ENCODE peak calls at places on chromosomes 3 and 15, in nine cellular contexts. One of them, this sample, is unnamed.

GRCh38 chr15:40928975-40929729 is at the start of gene DLL4:
- DNase-seq in naive thymus-derived CD4-positive, alpha-beta T cell: peak; percentile 47
- DNase-seq in stomach: peak; percentile 74
- DNase-seq in CD4-positive, CD25-positive, alpha-beta regulatory T cell: peak; percentile 50
- DNase-seq in fibroblast of lung: peak; percentile 52
- DNase-seq in left ventricle myocardium inferior: peak; percentile 67
- DNase-seq in esophagus muscularis mucosa: no peak
- DNase-seq in left lung: peak; percentile 89
- DNase-seq in hepatocyte: peak; percentile 86
- DNase-seq in this sample: no peak

GRCh38 chr3:25427155-25428002 is 684 bp upstream of the RARB start:
- DNase-seq in esophagus muscularis mucosa: no peak
- DNase-seq in left ventricle myocardium inferior: no peak
- DNase-seq in CD4-positive, CD25-positive, alpha-beta regulatory T cell: no peak
- DNase-seq in stomach: no peak
- DNase-seq in left lung: no peak
- DNase-seq in naive thymus-derived CD4-positive, alpha-beta T cell: no peak
- DNase-seq in hepatocyte: peak; percentile 40
- DNase-seq in fibroblast of lung: peak; percentile 47
- DNase-seq in this sample: no peak

GRCh38 chr15:70566989-70567388 is 196.4 kb downstream of the UACA start:
- DNase-seq in esophagus muscularis mucosa: peak; percentile 75
- DNase-seq in fibroblast of lung: no peak
- DNase-seq in left lung: no peak
- DNase-seq in stomach: no peak
- DNase-seq in left ventricle myocardium inferior: no peak
- DNase-seq in naive thymus-derived CD4-positive, alpha-beta T cell: no peak
- DNase-seq in CD4-positive, CD25-positive, alpha-beta regulatory T cell: no peak
- DNase-seq in hepatocyte: no peak
- DNase-seq in this sample: no peak

GRCh38 chr3:55013145-55013544 is 85.3 kb upstream of the LRTM1 start:
- DNase-seq in left lung: no peak
- DNase-seq in hepatocyte: peak; percentile 30
- DNase-seq in fibroblast of lung: peak; percentile 39
- DNase-seq in esophagus muscularis mucosa: no peak
- DNase-seq in stomach: no peak
- DNase-seq in naive thymus-derived CD4-positive, alpha-beta T cell: no peak
- DNase-seq in CD4-positive, CD25-positive, alpha-beta regulatory T cell: no peak
- DNase-seq in left ventricle myocardium inferior: no peak
- DNase-seq in this sample: no peak

GRCh38 chr3:14505001-14505802 is 34.9 kb downstream of the GRIP2 start:
- DNase-seq in hepatocyte: no peak
- DNase-seq in left ventricle myocardium inferior: no peak
- DNase-seq in esophagus muscularis mucosa: no peak
- DNase-seq in naive thymus-derived CD4-positive, alpha-beta T cell: no peak
- DNase-seq in stomach: no peak
- DNase-seq in left lung: no peak
- DNase-seq in CD4-positive, CD25-positive, alpha-beta regulatory T cell: no peak
- DNase-seq in fibroblast of lung: no peak
- DNase-seq in this sample: no peak

GRCh38 chr3:196287066-196287404 is 491 bp downstream of the PCYT1A start:
- DNase-seq in stomach: no peak
- DNase-seq in left lung: no peak
- DNase-seq in hepatocyte: peak; percentile 51
- DNase-seq in naive thymus-derived CD4-positive, alpha-beta T cell: no peak
- DNase-seq in fibroblast of lung: peak; percentile 30
- DNase-seq in esophagus muscularis mucosa: no peak
- DNase-seq in CD4-positive, CD25-positive, alpha-beta regulatory T cell: peak; percentile 56
- DNase-seq in left ventricle myocardium inferior: peak; percentile 40
- DNase-seq in this sample: no peak

GRCh38 chr3:52233968-52234367 is 5.0 kb downstream of the TWF2 start:
- DNase-seq in left ventricle myocardium inferior: peak; percentile 71
- DNase-seq in left lung: no peak
- DNase-seq in hepatocyte: no peak
- DNase-seq in esophagus muscularis mucosa: no peak
- DNase-seq in stomach: no peak
- DNase-seq in fibroblast of lung: no peak
- DNase-seq in naive thymus-derived CD4-positive, alpha-beta T cell: no peak
- DNase-seq in CD4-positive, CD25-positive, alpha-beta regulatory T cell: no peak
- DNase-seq in this sample: no peak

GRCh38 chr15:32718082-32718821 is 448 bp downstream of the GREM1 start:
- DNase-seq in hepatocyte: peak; percentile 34
- DNase-seq in esophagus muscularis mucosa: no peak
- DNase-seq in left lung: peak; percentile 74
- DNase-seq in fibroblast of lung: peak; percentile 42
- DNase-seq in CD4-positive, CD25-positive, alpha-beta regulatory T cell: no peak
- DNase-seq in naive thymus-derived CD4-positive, alpha-beta T cell: peak; percentile 25
- DNase-seq in left ventricle myocardium inferior: no peak
- DNase-seq in stomach: no peak
- DNase-seq in this sample: no peak

GRCh38 chr3:106399773-106400172 is 531.0 kb upstream of the CBLB start:
- DNase-seq in fibroblast of lung: no peak
- DNase-seq in CD4-positive, CD25-positive, alpha-beta regulatory T cell: no peak
- DNase-seq in stomach: no peak
- DNase-seq in left ventricle myocardium inferior: no peak
- DNase-seq in esophagus muscularis mucosa: no peak
- DNase-seq in naive thymus-derived CD4-positive, alpha-beta T cell: no peak
- DNase-seq in left lung: no peak
- DNase-seq in hepatocyte: no peak
- DNase-seq in this sample: no peak

GRCh38 chr15:41546846-41547786 is 3.1 kb upstream of the RPAP1 start:
- DNase-seq in esophagus muscularis mucosa: no peak
- DNase-seq in stomach: no peak
- DNase-seq in CD4-positive, CD25-positive, alpha-beta regulatory T cell: no peak
- DNase-seq in fibroblast of lung: peak; percentile 45
- DNase-seq in naive thymus-derived CD4-positive, alpha-beta T cell: no peak
- DNase-seq in hepatocyte: no peak
- DNase-seq in left ventricle myocardium inferior: no peak
- DNase-seq in left lung: peak; percentile 36
- DNase-seq in this sample: no peak

GRCh38 chr3:184635126-184635525 is 73.5 kb downstream of the EPHB3 start:
- DNase-seq in stomach: peak; percentile 80
- DNase-seq in esophagus muscularis mucosa: no peak
- DNase-seq in left lung: peak; percentile 83
- DNase-seq in CD4-positive, CD25-positive, alpha-beta regulatory T cell: no peak
- DNase-seq in left ventricle myocardium inferior: peak; percentile 53
- DNase-seq in naive thymus-derived CD4-positive, alpha-beta T cell: no peak
- DNase-seq in hepatocyte: no peak
- DNase-seq in fibroblast of lung: no peak
- DNase-seq in this sample: no peak

GRCh38 chr3:160413613-160414248 is 14.3 kb downstream of the SMC4 start:
- DNase-seq in hepatocyte: peak; percentile 85
- DNase-seq in CD4-positive, CD25-positive, alpha-beta regulatory T cell: peak; percentile 79
- DNase-seq in stomach: peak; percentile 53
- DNase-seq in naive thymus-derived CD4-positive, alpha-beta T cell: peak; percentile 63
- DNase-seq in left lung: no peak
- DNase-seq in fibroblast of lung: peak; percentile 91
- DNase-seq in esophagus muscularis mucosa: no peak
- DNase-seq in left ventricle myocardium inferior: no peak
- DNase-seq in this sample: peak; percentile 39

GRCh38 chr3:69443554-69443953 is 57.7 kb upstream of the FRMD4B start:
- DNase-seq in naive thymus-derived CD4-positive, alpha-beta T cell: no peak
- DNase-seq in hepatocyte: no peak
- DNase-seq in fibroblast of lung: peak; percentile 31
- DNase-seq in left ventricle myocardium inferior: no peak
- DNase-seq in CD4-positive, CD25-positive, alpha-beta regulatory T cell: no peak
- DNase-seq in stomach: no peak
- DNase-seq in left lung: no peak
- DNase-seq in esophagus muscularis mucosa: no peak
- DNase-seq in this sample: no peak
- H3K27me3 ChIP-seq in naive thymus-derived CD4-positive, alpha-beta T cell: no peaks in the 10 kb centered on the region
- H3K27me3 ChIP-seq in hepatocyte: no peaks in the 10 kb centered on the region
- H3K27me3 ChIP-seq in fibroblast of lung: no peaks in the 10 kb centered on the region
- H3K27me3 ChIP-seq in left ventricle myocardium inferior: no peaks in the 10 kb centered on the region
- H3K27me3 ChIP-seq in CD4-positive, CD25-positive, alpha-beta regulatory T cell: peaks cover 2% of the 10 kb centered on the region
- H3K27me3 ChIP-seq in stomach: no peaks in the 10 kb centered on the region
- H3K27me3 ChIP-seq in left lung: no peaks in the 10 kb centered on the region
- H3K27me3 ChIP-seq in esophagus muscularis mucosa: no peaks in the 10 kb centered on the region
- H3K27me3 ChIP-seq in this sample: no peaks in the 10 kb centered on the region

GRCh38 chr3:65904016-65904415 is 134.7 kb downstream of the MAGI1 start:
- DNase-seq in stomach: no peak
- DNase-seq in left ventricle myocardium inferior: no peak
- DNase-seq in esophagus muscularis mucosa: no peak
- DNase-seq in hepatocyte: no peak
- DNase-seq in fibroblast of lung: no peak
- DNase-seq in CD4-positive, CD25-positive, alpha-beta regulatory T cell: no peak
- DNase-seq in left lung: no peak
- DNase-seq in naive thymus-derived CD4-positive, alpha-beta T cell: no peak
- DNase-seq in this sample: no peak

GRCh38 chr3:65899226-65899625 is 139.5 kb downstream of the MAGI1 start:
- DNase-seq in stomach: no peak
- DNase-seq in CD4-positive, CD25-positive, alpha-beta regulatory T cell: no peak
- DNase-seq in hepatocyte: no peak
- DNase-seq in esophagus muscularis mucosa: no peak
- DNase-seq in left lung: no peak
- DNase-seq in naive thymus-derived CD4-positive, alpha-beta T cell: no peak
- DNase-seq in left ventricle myocardium inferior: no peak
- DNase-seq in fibroblast of lung: no peak
- DNase-seq in this sample: no peak

GRCh38 chr3:65905648-65906211 is 133.0 kb downstream of the MAGI1 start:
- DNase-seq in left lung: no peak
- DNase-seq in left ventricle myocardium inferior: no peak
- DNase-seq in fibroblast of lung: no peak
- DNase-seq in hepatocyte: no peak
- DNase-seq in naive thymus-derived CD4-positive, alpha-beta T cell: no peak
- DNase-seq in CD4-positive, CD25-positive, alpha-beta regulatory T cell: no peak
- DNase-seq in esophagus muscularis mucosa: no peak
- DNase-seq in stomach: no peak
- DNase-seq in this sample: no peak

GRCh38 chr3:65901236-65901635 is 137.5 kb downstream of the MAGI1 start:
- DNase-seq in stomach: no peak
- DNase-seq in naive thymus-derived CD4-positive, alpha-beta T cell: no peak
- DNase-seq in fibroblast of lung: no peak
- DNase-seq in esophagus muscularis mucosa: no peak
- DNase-seq in left lung: no peak
- DNase-seq in hepatocyte: no peak
- DNase-seq in left ventricle myocardium inferior: no peak
- DNase-seq in CD4-positive, CD25-positive, alpha-beta regulatory T cell: no peak
- DNase-seq in this sample: no peak

DNA sequence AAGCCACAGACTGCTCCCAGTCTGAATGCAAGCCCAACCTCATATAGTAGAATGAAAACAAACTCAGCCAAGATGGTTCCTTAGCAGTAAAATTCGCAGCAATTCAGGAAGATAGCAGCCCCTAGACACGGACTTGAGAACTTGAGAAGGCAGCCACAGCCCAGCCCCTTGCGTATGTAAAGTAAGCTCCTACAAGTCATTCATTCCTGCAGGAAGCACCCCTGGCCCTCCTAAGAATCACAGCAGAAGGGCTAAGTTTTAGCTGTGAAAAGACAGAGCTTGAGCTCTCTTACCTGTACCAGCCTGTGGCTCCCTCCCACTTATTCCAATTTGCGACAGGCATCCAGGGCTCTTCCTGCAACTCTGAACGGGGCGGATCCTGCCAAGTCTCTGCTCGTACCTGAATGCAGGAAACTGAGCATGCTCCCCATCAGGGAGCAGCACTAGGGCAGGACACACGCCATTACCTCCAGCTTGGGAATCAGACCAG is 136.4 kb downstream of the MAGI1 start:
- DNase-seq in fibroblast of lung: no peak
- DNase-seq in esophagus muscularis mucosa: no peak
- DNase-seq in left lung: no peak
- DNase-seq in CD4-positive, CD25-positive, alpha-beta regulatory T cell: no peak
- DNase-seq in left ventricle myocardium inferior: no peak
- DNase-seq in hepatocyte: peak; percentile 57
- DNase-seq in stomach: peak; percentile 45
- DNase-seq in naive thymus-derived CD4-positive, alpha-beta T cell: no peak
- DNase-seq in this sample: peak; percentile 48
- H3K4me3 ChIP-seq in fibroblast of lung: no peak overlapping the region
- H3K4me3 ChIP-seq in esophagus muscularis mucosa: no peak overlapping the region
- H3K4me3 ChIP-seq in left lung: no peak overlapping the region
- H3K4me3 ChIP-seq in CD4-positive, CD25-positive, alpha-beta regulatory T cell: no peak overlapping the region
- H3K4me3 ChIP-seq in left ventricle myocardium inferior: no peak overlapping the region
- H3K4me3 ChIP-seq in hepatocyte: peak overlapping the region; percentile 0
- H3K4me3 ChIP-seq in stomach: no peak overlapping the region
- H3K4me3 ChIP-seq in naive thymus-derived CD4-positive, alpha-beta T cell: no peak overlapping the region
- H3K4me3 ChIP-seq in this sample: no peak overlapping the region

GRCh38 chr3:139534444-139534812 is 5.1 kb downstream of the RBP1 start:
- DNase-seq in stomach: peak; percentile 37
- DNase-seq in hepatocyte: no peak
- DNase-seq in esophagus muscularis mucosa: no peak
- DNase-seq in naive thymus-derived CD4-positive, alpha-beta T cell: no peak
- DNase-seq in fibroblast of lung: peak; percentile 94
- DNase-seq in left lung: no peak
- DNase-seq in left ventricle myocardium inferior: no peak
- DNase-seq in CD4-positive, CD25-positive, alpha-beta regulatory T cell: no peak
- DNase-seq in this sample: no peak
- H3K4me1 ChIP-seq in stomach: peaks cover 46% of the 10 kb centered on the region
- H3K4me1 ChIP-seq in hepatocyte: peaks cover 53% of the 10 kb centered on the region
- H3K4me1 ChIP-seq in esophagus muscularis mucosa: peaks cover 72% of the 10 kb centered on the region
- H3K4me1 ChIP-seq in naive thymus-derived CD4-positive, alpha-beta T cell: no peaks in the 10 kb centered on the region
- H3K4me1 ChIP-seq in fibroblast of lung: peaks cover 11% of the 10 kb centered on the region
- H3K4me1 ChIP-seq in left lung: peaks cover 3% of the 10 kb centered on the region
- H3K4me1 ChIP-seq in left ventricle myocardium inferior: peaks cover 66% of the 10 kb centered on the region
- H3K4me1 ChIP-seq in CD4-positive, CD25-positive, alpha-beta regulatory T cell: peaks cover 3% of the 10 kb centered on the region
- H3K4me1 ChIP-seq in this sample: peaks cover 2% of the 10 kb centered on the region

DNA sequence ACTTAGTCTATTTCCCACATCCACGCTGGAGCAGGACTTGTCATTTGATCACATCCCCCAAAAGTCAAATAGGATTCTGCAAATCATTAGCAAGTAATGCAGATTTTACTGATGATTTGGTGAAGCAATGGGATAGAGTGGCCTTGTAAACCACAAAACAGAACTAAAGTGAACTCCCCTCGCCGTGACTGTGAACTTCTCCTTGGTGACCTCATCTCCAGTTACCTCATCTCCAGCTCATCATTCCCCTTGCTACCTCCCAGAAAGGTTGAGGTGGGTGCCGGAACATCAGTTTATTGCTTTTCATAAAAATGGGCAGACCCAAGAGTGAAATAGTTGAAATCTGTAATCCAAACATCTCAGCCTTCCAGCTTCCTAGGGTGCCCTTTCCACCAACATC is 36.7 kb upstream of the ADPGK start:
- DNase-seq in hepatocyte: no peak
- DNase-seq in esophagus muscularis mucosa: no peak
- DNase-seq in left lung: no peak
- DNase-seq in CD4-positive, CD25-positive, alpha-beta regulatory T cell: no peak
- DNase-seq in left ventricle myocardium inferior: no peak
- DNase-seq in naive thymus-derived CD4-positive, alpha-beta T cell: no peak
- DNase-seq in fibroblast of lung: no peak
- DNase-seq in stomach: no peak
- DNase-seq in this sample: no peak
- H3K27me3 ChIP-seq in hepatocyte: no peaks in the 10 kb centered on the region
- H3K27me3 ChIP-seq in esophagus muscularis mucosa: no peaks in the 10 kb centered on the region
- H3K27me3 ChIP-seq in left lung: no peaks in the 10 kb centered on the region
- H3K27me3 ChIP-seq in CD4-positive, CD25-positive, alpha-beta regulatory T cell: peaks cover 8% of the 10 kb centered on the region
- H3K27me3 ChIP-seq in left ventricle myocardium inferior: peaks cover 74% of the 10 kb centered on the region
- H3K27me3 ChIP-seq in naive thymus-derived CD4-positive, alpha-beta T cell: no peaks in the 10 kb centered on the region
- H3K27me3 ChIP-seq in fibroblast of lung: peaks cover 5% of the 10 kb centered on the region
- H3K27me3 ChIP-seq in stomach: no peaks in the 10 kb centered on the region
- H3K27me3 ChIP-seq in this sample: no peaks in the 10 kb centered on the region

GRCh38 chr15:101187820-101188516 is 63.9 kb downstream of the CHSY1 start:
- DNase-seq in left lung: no peak
- DNase-seq in stomach: no peak
- DNase-seq in hepatocyte: peak; percentile 53
- DNase-seq in fibroblast of lung: peak; percentile 97
- DNase-seq in esophagus muscularis mucosa: no peak
- DNase-seq in left ventricle myocardium inferior: no peak
- DNase-seq in CD4-positive, CD25-positive, alpha-beta regulatory T cell: no peak
- DNase-seq in naive thymus-derived CD4-positive, alpha-beta T cell: no peak
- DNase-seq in this sample: no peak
- H3K4me3 ChIP-seq in left lung: no peak overlapping the region
- H3K4me3 ChIP-seq in stomach: peak overlapping the region; percentile 43
- H3K4me3 ChIP-seq in hepatocyte: no peak overlapping the region
- H3K4me3 ChIP-seq in fibroblast of lung: peak overlapping the region; percentile 57
- H3K4me3 ChIP-seq in esophagus muscularis mucosa: peak overlapping the region; percentile 34
- H3K4me3 ChIP-seq in left ventricle myocardium inferior: peak overlapping the region; percentile 56
- H3K4me3 ChIP-seq in CD4-positive, CD25-positive, alpha-beta regulatory T cell: peak overlapping the region; percentile 68
- H3K4me3 ChIP-seq in naive thymus-derived CD4-positive, alpha-beta T cell: no peak overlapping the region
- H3K4me3 ChIP-seq in this sample: no peak overlapping the region

This sample was measured in iPS DF 6.9.